ENCODE peak calls at places on chromosomes 3 and 15, in six cellular contexts. I is tibial nerve, L is adrenal gland, Q is ovary, H is heart left ventricle, S is transverse colon. M is an unnamed sample.

GRCh38 chr3:171871392-171872274 is 28.5 kb downstream of the TMEM212 start:
- DNase-seq in I (no peak), L (no peak), Q (no peak), H (no peak), S (no peak), M (no peak)

GRCh38 chr3:159293493-159293892 is 491.6 kb downstream of the MFSD1 start:
- DNase-seq in I (no peak), L (no peak), Q (no peak), H (no peak), S (no peak), M (no peak)

GRCh38 chr15:35690698-35691116 is 144.7 kb upstream of the DPH6 start:
- DNase-seq in I (peak; percentile 46), L (no peak), Q (peak; percentile 39), H (peak; percentile 40), S (no peak), M (no peak)

GRCh38 chr3:124609402-124609801 is 120.8 kb upstream of the UMPS start:
- DNase-seq in I (no peak), L (peak; percentile 19), Q (no peak), H (no peak), S (peak; percentile 33), M (peak; percentile 80)

GRCh38 chr3:194384569-194385001 is 14.5 kb downstream of the GP5 start:
- DNase-seq in I (no peak), L (no peak), Q (no peak), H (no peak), S (no peak), M (peak; percentile 34)

GRCh38 chr15:73283341-73283962 is 85.3 kb downstream of the HCN4 start:
- DNase-seq in I (no peak), L (no peak), Q (no peak), H (no peak), S (no peak), M (no peak)

GRCh38 chr3:52090131-52090548 is 33.8 kb upstream of the DUSP7 start:
- DNase-seq in I (peak; percentile 52), L (peak; percentile 42), Q (no peak), H (peak; percentile 48), S (no peak), M (no peak)

GRCh38 chr15:45714501-45715488 is 80.0 kb downstream of the SQOR start:
- DNase-seq in I (peak; percentile 71), L (peak; percentile 74), Q (no peak), H (peak; percentile 49), S (peak; percentile 65), M (no peak)

GRCh38 chr3:165196577-165197561 is 685 bp upstream of the SLITRK3 start:
- DNase-seq in I (no peak), L (no peak), Q (no peak), H (no peak), S (no peak), M (peak; percentile 51)

GRCh38 chr15:88834211-88834812 is 31.1 kb downstream of the ACAN start:
- DNase-seq in I (peak; percentile 67), L (peak; percentile 51), Q (peak; percentile 74), H (peak; percentile 26), S (peak; percentile 24), M (peak; percentile 30)

DNA sequence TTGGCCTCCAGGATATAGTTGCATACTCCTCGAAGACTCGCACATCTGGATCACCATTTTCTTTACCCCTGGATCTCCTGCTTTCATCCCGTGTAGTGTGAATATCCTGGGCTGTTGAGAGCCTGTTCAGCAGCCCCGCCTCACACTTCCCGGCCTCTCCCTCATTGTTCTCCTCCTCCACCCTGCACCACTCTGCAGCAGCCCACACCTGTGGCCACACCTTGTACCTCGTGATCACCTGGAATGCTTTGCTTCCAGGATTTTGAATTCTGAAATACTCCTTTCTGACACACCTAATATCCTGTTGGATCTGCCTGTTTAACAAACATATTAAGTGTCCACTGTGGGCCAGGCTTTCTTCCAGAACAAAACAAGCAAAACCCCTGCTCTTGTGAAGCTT is 14.4 kb downstream of the ABHD17C start:
- DNase-seq in I (no peak), L (no peak), Q (no peak), H (no peak), S (peak; percentile 81), M (peak; percentile 66)
- H3K4me1 ChIP-seq in I (no peaks in the 10 kb centered on the region), L (no peaks in the 10 kb centered on the region), Q (no peaks in the 10 kb centered on the region), H (no peaks in the 10 kb centered on the region), S (peaks cover 9% of the 10 kb centered on the region), M (no peaks in the 10 kb centered on the region)

DNA sequence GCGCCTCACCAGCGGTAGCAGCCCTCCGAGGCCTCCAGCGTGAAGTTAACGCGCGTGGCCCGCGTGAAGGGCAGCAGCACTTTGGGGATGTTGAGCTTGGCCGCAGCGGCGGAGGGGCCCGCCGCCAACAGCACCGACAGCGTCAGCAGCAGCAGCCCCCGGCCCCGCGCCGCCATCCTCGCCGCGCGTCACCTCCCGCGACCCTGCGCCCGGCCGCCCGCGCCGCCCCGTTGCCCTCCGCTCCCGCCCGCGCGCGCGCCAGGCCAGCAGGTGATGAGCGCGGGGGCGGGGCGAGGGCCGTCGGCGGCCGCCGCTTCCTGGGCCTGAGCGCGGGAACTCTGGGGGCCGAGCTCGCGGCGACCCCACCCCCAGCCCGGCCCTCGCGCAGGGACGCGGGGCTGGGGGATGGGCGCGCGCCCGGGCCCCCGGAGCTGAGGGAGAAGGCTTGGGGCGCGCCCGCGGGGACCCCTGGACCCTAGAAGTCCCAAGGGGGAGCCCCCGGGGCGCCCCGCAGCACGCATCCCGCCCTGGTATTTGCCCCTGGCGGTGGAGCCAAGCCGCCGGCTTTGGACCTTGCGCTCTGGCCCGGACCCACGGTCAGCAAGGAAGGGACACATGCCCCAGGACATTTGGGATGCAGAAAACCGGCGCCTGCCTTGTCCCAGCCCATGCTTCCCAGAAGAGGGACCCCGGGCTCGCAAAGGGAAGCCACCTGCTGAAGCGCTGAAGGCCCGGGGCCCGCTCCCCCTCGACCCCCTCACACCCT is at the start of gene NUP210:
- DNase-seq in I (no peak), L (peak; percentile 35), Q (no peak), H (peak; percentile 42), S (peak; percentile 70), M (peak; percentile 79)
- TF ChIP-seq POLR2A in I (no peak), L (no peak), Q (no peak), H (no peak), S (no peak), M (peak; percentile 20)

GRCh38 chr3:89954135-89954534 is 846.7 kb downstream of the EPHA3 start:
- DNase-seq in I (no peak), L (no peak), Q (no peak), H (no peak), S (peak; percentile 17), M (no peak)

GRCh38 chr3:89950772-89951171 is 843.4 kb downstream of the EPHA3 start:
- DNase-seq in I (no peak), L (no peak), Q (no peak), H (no peak), S (no peak), M (no peak)

GRCh38 chr3:89957461-89957860 is 850.0 kb downstream of the EPHA3 start:
- DNase-seq in I (no peak), L (no peak), Q (no peak), H (no peak), S (no peak), M (no peak)

GRCh38 chr3:89955141-89955540 is 847.7 kb downstream of the EPHA3 start:
- DNase-seq in I (no peak), L (no peak), Q (no peak), H (no peak), S (no peak), M (no peak)
- H3K4me1 ChIP-seq in I (no peaks in the 10 kb centered on the region), L (no peaks in the 10 kb centered on the region), Q (no peaks in the 10 kb centered on the region), H (no peaks in the 10 kb centered on the region), S (no peaks in the 10 kb centered on the region), M (no peaks in the 10 kb centered on the region)

GRCh38 chr15:29616512-29616911 is 205.8 kb downstream of the TJP1 start:
- DNase-seq in I (no peak), L (no peak), Q (no peak), H (no peak), S (no peak), M (no peak)

GRCh38 chr15:29622637-29623036 is 199.6 kb downstream of the TJP1 start:
- DNase-seq in I (no peak), L (no peak), Q (no peak), H (no peak), S (no peak), M (no peak)

GRCh38 chr15:29623240-29623639 is 199.0 kb downstream of the TJP1 start:
- DNase-seq in I (no peak), L (no peak), Q (no peak), H (no peak), S (no peak), M (no peak)

GRCh38 chr15:29618586-29618985 is 203.7 kb downstream of the TJP1 start:
- DNase-seq in I (no peak), L (no peak), Q (no peak), H (no peak), S (no peak), M (no peak)

DNA sequence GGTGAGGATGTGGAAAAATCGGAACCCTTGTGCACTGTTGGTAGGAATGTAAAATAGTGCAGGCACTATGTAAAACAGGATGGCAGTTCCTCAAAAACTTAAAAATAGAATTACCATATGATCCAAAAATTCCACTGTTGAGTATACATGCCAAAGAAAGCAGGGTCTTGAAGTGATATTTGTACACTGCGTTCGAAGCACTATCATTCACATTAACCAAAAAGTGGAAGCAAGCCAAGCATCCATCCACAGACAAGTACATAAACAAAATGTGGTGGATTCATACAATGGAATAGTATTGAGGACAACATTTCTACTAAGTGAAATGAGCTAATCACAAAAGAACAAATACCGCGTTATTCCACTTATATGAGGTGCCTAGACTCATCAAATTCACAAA is 200.6 kb downstream of the TJP1 start:
- DNase-seq in I (no peak), L (no peak), Q (no peak), H (no peak), S (no peak), M (no peak)
- TF ChIP-seq POLR2A in I (no peak), L (no peak), Q (no peak), H (no peak), S (no peak), M (no peak)

DNA sequence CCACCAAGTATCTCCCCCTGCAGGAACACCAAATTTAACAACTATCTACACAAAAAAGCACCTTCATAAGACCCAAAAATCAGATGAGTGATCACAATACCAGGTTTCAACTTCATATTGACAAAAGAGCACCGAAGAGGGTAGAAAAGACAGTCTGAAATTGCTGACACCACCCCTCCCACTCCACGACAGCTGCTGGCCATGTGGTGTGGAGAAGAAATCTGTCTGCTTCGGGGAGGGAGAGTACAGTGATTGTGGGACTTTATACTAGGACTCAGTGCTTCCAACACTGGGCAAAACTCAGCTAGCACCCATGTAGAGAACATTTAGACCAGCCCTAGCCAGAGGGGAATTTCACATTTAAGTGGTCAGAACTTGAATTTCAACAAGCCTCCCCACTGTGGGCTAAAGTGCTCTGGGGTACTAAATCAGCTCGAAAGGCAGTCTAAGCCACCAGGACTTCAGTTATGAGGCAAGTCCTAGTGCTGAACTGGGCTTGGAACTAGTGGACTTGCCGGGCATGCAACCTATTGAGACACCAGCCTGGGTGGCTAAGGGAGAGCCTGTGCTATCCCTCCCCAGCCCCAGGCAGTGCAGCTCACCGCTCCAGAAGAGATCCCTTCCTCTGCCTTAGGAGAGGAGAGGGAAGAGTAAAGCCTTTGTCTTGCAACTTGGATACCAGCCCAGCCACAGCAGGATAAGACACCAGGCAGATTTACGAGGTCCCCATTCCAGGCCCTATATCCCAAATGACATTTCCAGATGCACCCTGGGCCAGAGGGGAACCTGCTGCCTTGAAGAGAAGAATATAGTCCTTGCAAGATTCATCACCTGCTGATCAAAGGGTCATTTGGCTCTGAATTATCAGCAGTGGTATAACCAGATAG is 44.6 kb upstream of the POU1F1 start:
- DNase-seq in I (no peak), L (no peak), Q (no peak), H (no peak), S (no peak), M (no peak)
- H3K4me1 ChIP-seq in I (no peaks in the 10 kb centered on the region), L (no peaks in the 10 kb centered on the region), Q (no peaks in the 10 kb centered on the region), H (no peaks in the 10 kb centered on the region), S (peaks cover 13% of the 10 kb centered on the region), M (no peaks in the 10 kb centered on the region)

GRCh38 chr3:46538803-46539442 is 27.2 kb downstream of the LRRC2 start:
- DNase-seq in I (peak; percentile 20), L (peak; percentile 54), Q (no peak), H (peak; percentile 61), S (peak; percentile 83), M (peak; percentile 95)
- TF ChIP-seq POLR2A in I (no peak), L (no peak), Q (no peak), H (no peak), S (no peak), M (no peak)